ENCODE peak calls at places on chromosomes 13 and 19, in seven cellular contexts. Q is fibroblast of pulmonary artery, Y is stomach, M is fibroblast of mammary gland, O is adrenal gland, S is neural progenitor cell, T is thoracic aorta. D is an unnamed sample.

GRCh38 chr19:3852614-3853254 is 16.1 kb downstream of the ZFR2 start:
- DNase-seq in Y (peak; percentile 28), T (no peak), Q (peak; percentile 82), S (no peak), M (peak; percentile 88), O (no peak), D (no peak)

GRCh38 chr13:50127017-50127725 is 111.9 kb downstream of the KCNRG start:
- DNase-seq in Q (peak; percentile 59), O (peak; percentile 76), Y (peak; percentile 50), S (peak; percentile 75), M (peak; percentile 43), T (no peak), D (no peak)

GRCh38 chr13:100512422-100512821 is 76.2 kb downstream of the GGACT start:
- DNase-seq in Q (no peak), Y (no peak), S (no peak), M (peak; percentile 43), O (no peak), T (no peak), D (no peak)

GRCh38 chr19:53055117-53055516 is 10.6 kb downstream of the ERVV-2 start:
- DNase-seq in S (no peak), M (no peak), T (no peak), Y (no peak), Q (no peak), O (no peak), D (no peak)

GRCh38 chr19:41871573-41872383 is 5.3 kb upstream of the CD79A start:
- DNase-seq in O (no peak), T (no peak), S (no peak), Y (no peak), Q (no peak), M (no peak), D (peak; percentile 82)

GRCh38 chr19:1171755-1172352 is 2.2 kb downstream of the SBNO2 start:
- DNase-seq in Y (peak; percentile 32), M (no peak), O (no peak), T (no peak), S (peak; percentile 57), Q (no peak), D (no peak)

GRCh38 chr19:45577111-45577905 is 7.3 kb downstream of the OPA3 start:
- DNase-seq in Y (peak; percentile 71), Q (peak; percentile 87), O (peak; percentile 88), M (peak; percentile 95), S (no peak), T (no peak), D (no peak)

GRCh38 chr19:41399091-41399490 is 1.5 kb downstream of the BCKDHA start:
- DNase-seq in Q (no peak), O (no peak), S (no peak), T (no peak), M (no peak), Y (no peak), D (no peak)

GRCh38 chr19:35716735-35716984 is 1.1 kb upstream of the KMT2B start:
- DNase-seq in S (peak; percentile 97), M (no peak), O (no peak), Y (no peak), T (no peak), Q (no peak), D (no peak)

GRCh38 chr13:50917572-50917971 is 8.0 kb downstream of the RNASEH2B start:
- DNase-seq in O (no peak), T (no peak), M (no peak), S (no peak), Y (no peak), Q (no peak), D (no peak)

GRCh38 chr13:90089051-90089450 is 1258.4 kb upstream of the MIR17HG start:
- DNase-seq in S (no peak), Q (no peak), O (no peak), Y (no peak), M (no peak), T (no peak), D (no peak)

GRCh38 chr13:20873348-20873747 is 29.2 kb downstream of the XPO4 start:
- DNase-seq in Q (peak; percentile 38), Y (no peak), T (no peak), M (peak; percentile 76), O (no peak), S (peak; percentile 63), D (no peak)

GRCh38 chr13:20525601-20526544 is at the start of gene CRYL1:
- DNase-seq in T (peak; percentile 41), M (peak; percentile 85), O (peak; percentile 88), Q (peak; percentile 65), S (peak; percentile 72), Y (peak; percentile 82), D (no peak)

GRCh38 chr13:101925731-101926130 is 473.3 kb downstream of the ITGBL1 start:
- DNase-seq in S (peak; percentile 25), Y (no peak), O (no peak), M (no peak), Q (no peak), T (no peak), D (no peak)

GRCh38 chr13:104006625-104007061 is 940.4 kb upstream of the SLC10A2 start:
- DNase-seq in S (no peak), M (no peak), O (no peak), Y (no peak), Q (peak; percentile 45), T (no peak), D (no peak)

GRCh38 chr13:57311009-57311586 is 144.1 kb downstream of the PRR20E start:
- DNase-seq in S (peak; percentile 60), O (no peak), T (no peak), Q (no peak), M (no peak), Y (no peak), D (no peak)

GRCh38 chr19:4851551-4852290 is 15.7 kb downstream of the PLIN3 start:
- DNase-seq in M (peak; percentile 57), Y (peak; percentile 72), T (peak; percentile 21), O (peak; percentile 86), S (peak; percentile 71), Q (peak; percentile 55), D (no peak)

GRCh38 chr19:49690656-49691242 is at the start of gene CPT1C:
- DNase-seq in Q (peak; percentile 71), O (peak; percentile 93), Y (peak; percentile 79), M (peak; percentile 74), S (peak; percentile 95), T (no peak), D (no peak)

GRCh38 chr13:106105153-106105552 is 430.3 kb downstream of the EFNB2 start:
- DNase-seq in S (no peak), T (no peak), Q (no peak), M (peak; percentile 57), O (no peak), Y (no peak), D (no peak)

DNA sequence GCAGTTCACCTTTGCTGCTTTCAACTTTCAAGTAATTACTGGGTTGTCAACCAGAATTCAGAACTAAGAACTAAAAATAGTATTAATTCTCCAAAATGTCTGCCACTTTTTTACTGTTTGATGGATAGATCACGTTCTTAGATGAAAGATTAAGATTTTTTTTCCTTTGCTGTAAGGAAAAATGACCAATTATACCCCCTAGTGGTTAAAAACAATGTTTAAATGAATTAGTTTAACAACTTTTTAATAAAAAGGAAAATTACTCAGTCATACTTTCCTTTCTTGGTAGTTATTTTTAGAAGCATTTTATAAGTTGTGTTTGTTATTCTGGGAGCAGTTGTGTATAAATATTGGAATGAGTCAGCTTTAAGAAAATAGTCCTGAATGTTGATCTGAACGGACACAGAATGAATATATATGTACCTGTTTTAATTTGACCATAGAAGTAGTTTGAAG is 4.6 kb downstream of the TM9SF2 start:
- DNase-seq in Q (peak; percentile 37), S (no peak), Y (no peak), O (no peak), M (peak; percentile 45), T (no peak), D (no peak)
- TF ChIP-seq CTCF in Q (peak; percentile 35), S (peak; percentile 38), Y (no peak), O (peak; percentile 21), M (peak; percentile 29), T (peak; percentile 47), D (peak; percentile 11)

DNA sequence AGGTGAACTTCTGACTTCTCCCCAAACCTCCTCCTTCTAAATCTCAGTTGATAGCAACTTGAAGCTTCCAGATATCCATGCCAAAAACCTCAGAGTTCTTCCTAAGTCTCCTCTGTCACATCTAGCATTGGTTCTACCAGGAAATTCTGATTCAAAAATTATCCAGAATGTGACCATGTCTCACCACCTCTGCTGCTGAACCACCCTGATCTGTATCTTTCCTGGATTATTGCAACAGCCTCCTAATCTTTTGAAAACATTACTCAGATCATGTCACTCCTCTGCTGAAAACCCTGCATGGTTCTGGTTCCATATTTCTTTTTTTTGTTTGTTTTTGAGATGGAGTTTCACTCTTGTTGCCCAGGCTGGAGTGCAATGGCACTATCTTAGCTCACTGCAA is 78.7 kb upstream of the TNFSF11 start:
- DNase-seq in M (peak; percentile 10), O (no peak), Y (no peak), S (no peak), Q (peak; percentile 13), T (no peak), D (no peak)
- H3K4me3 ChIP-seq in M (no peak overlapping the region), O (no peak overlapping the region), Y (no peak overlapping the region), S (no peak overlapping the region), Q (no peak overlapping the region), T (no peak overlapping the region), D (no peak overlapping the region)

GRCh38 chr19:2199215-2199614 is 35.5 kb downstream of the DOT1L start:
- DNase-seq in M (no peak), Q (no peak), O (peak; percentile 58), T (no peak), S (peak; percentile 73), Y (no peak), D (no peak)
- TF ChIP-seq CTCF in M (no peak), Q (peak; percentile 10), O (no peak), T (peak; percentile 47), S (peak; percentile 72), Y (no peak), D (peak; percentile 60)

DNA sequence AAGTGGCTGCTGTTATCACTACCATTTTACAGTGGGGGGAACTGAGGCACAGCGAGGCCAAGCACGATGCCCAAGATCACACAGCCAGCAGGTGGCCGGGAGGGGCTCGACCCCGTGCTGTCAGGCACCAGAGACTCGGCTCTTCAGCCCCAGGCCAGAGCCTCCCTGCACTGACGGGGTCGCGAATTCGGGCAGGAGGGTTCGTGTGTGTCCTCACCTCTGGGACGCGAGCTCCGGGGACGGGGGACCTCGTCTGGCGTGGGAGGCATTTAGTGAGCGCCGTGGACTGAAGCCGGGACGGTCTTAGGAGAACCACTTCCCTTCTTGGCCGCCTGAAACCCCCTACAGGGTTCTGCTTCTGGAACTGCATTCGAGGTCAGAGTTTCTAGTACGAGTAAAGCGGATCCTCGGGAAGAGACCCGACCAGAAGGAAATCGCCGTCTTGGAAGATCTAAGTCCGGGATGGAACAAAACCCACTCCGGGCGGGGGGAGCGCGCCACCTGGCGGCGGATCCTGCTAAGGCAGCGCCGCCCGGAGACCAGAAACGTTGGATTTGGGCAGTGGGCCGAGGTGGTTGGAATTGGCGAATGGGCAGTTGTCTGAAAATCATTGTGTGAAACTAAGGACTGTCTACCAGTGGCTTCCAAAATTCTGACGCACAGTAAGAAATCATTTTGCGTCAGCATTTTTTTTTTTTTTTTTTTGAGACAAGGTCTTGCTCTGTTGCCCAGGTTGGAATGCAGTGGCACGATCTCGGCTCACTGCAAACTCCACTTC is 21.2 kb downstream of the ZNF114 start:
- DNase-seq in S (peak; percentile 88), Y (peak; percentile 81), Q (peak; percentile 85), O (peak; percentile 89), T (peak; percentile 21), M (peak; percentile 86), D (no peak)
- H3K4me3 ChIP-seq in S (peak overlapping the region; percentile 59), Y (peak overlapping the region; percentile 49), Q (peak overlapping the region; percentile 55), O (peak overlapping the region; percentile 17), T (peak overlapping the region; percentile 73), M (peak overlapping the region; percentile 51), D (peak overlapping the region; percentile 34)

GRCh38 chr19:10227215-10227971 is 3.7 kb downstream of the S1PR2 start:
- DNase-seq in S (no peak), Q (peak; percentile 36), Y (no peak), M (peak; percentile 61), O (peak; percentile 56), T (no peak), D (no peak)
- TF ChIP-seq CTCF in S (peak; percentile 17), Q (no peak), Y (no peak), M (no peak), O (no peak), T (no peak), D (peak; percentile 23)

D was measured in GM12864.